ENCODE peak calls at places on chromosomes 2 and 18, in seven cellular contexts. O is AG04449, I is epithelial cell of prostate, A is GM04504, J is omental fat pad, K is NCI-H1105, V is NCI-H1694 treated with DMSO at 0.1 percent for 48 hours. B is an unnamed sample.

GRCh38 chr2:14492920-14493503 is 139.5 kb upstream of the LRATD1 start:
- DNase-seq in K (no peak), J (no peak), O (peak), I (peak), V (no peak), A (peak), B (peak)

GRCh38 chr2:43110442-43110871 is 115.9 kb downstream of the ZFP36L2 start:
- DNase-seq in V (no peak), A (peak), K (no peak), I (no peak), O (peak), J (no peak), B (peak)

GRCh38 chr2:176830362-176830761 is 382.2 kb upstream of the HNRNPA3 start:
- DNase-seq in K (no peak), V (peak), O (no peak), A (no peak), I (no peak), J (no peak), B (no peak)

GRCh38 chr2:232030229-232030628 is 68.7 kb downstream of the DIS3L2 start:
- DNase-seq in V (peak), I (no peak), O (no peak), A (no peak), K (no peak), J (no peak), B (no peak)

GRCh38 chr2:237128026-237128703 is 42.5 kb downstream of the COPS8 start:
- DNase-seq in J (peak), A (peak), O (peak), V (no peak), I (peak), K (no peak), B (peak)

GRCh38 chr2:18896106-18896505 is 306.7 kb upstream of the NT5C1B start:
- DNase-seq in O (no peak), J (no peak), K (no peak), V (no peak), I (no peak), A (no peak), B (no peak)

GRCh38 chr2:207775471-207775870 is 5.8 kb upstream of the FZD5 start:
- DNase-seq in J (no peak), V (no peak), I (no peak), K (no peak), A (no peak), O (no peak), B (no peak)

GRCh38 chr2:113284481-113284880 is 5.8 kb upstream of the PAX8 start:
- DNase-seq in O (peak), J (no peak), A (no peak), I (no peak), K (no peak), V (no peak), B (no peak)

GRCh38 chr18:74457043-74457742 is at the start of gene DIPK1C:
- DNase-seq in J (no peak), K (no peak), O (no peak), I (no peak), A (no peak), V (no peak), B (no peak)

GRCh38 chr2:72722492-72723090 is 103.2 kb downstream of the EXOC6B start:
- DNase-seq in I (no peak), O (peak), J (no peak), V (peak), K (no peak), A (peak), B (no peak)

GRCh38 chr2:196249860-196250259 is 78.5 kb upstream of the STK17B start:
- DNase-seq in J (no peak), A (no peak), I (no peak), V (no peak), K (no peak), O (no peak), B (no peak)

GRCh38 chr2:164522561-164522981 is 98.7 kb downstream of the GRB14 start:
- DNase-seq in A (no peak), J (no peak), V (no peak), I (peak), O (no peak), K (no peak), B (no peak)

GRCh38 chr18:47163241-47163640 is 12.9 kb downstream of the IER3IP1 start:
- DNase-seq in I (no peak), J (no peak), O (peak), A (no peak), K (no peak), V (no peak), B (no peak)